ENCODE peak calls at places on chromosomes 7 and 10, in six cellular contexts. K is CD4-positive, alpha-beta T cell; C is endothelial cell; A is BJ; T is A549; J is GM23338. Y is an unnamed sample.
A peak's percentile ranks its signal among the peaks of the same experiment; 100 is the strongest.

GRCh38 chr7:91420606-91421390 is 156.6 kb downstream of the FZD1 start:
- DNase-seq in C (no peak), T (no peak), K (no peak), A (no peak), J (peak; percentile 73), Y (no peak)

GRCh38 chr10:74190494-74190893 is 39.5 kb downstream of the ADK start:
- DNase-seq in C (no peak), T (no peak), J (no peak), A (no peak), K (no peak), Y (no peak)

GRCh38 chr7:69757990-69758430 is 159.7 kb downstream of the AUTS2 start:
- DNase-seq in T (no peak), K (no peak), A (no peak), C (no peak), J (no peak), Y (no peak)

GRCh38 chr7:140079121-140079536 is 16.4 kb upstream of the PARP12 start:
- DNase-seq in A (no peak), J (peak; percentile 82), K (no peak), C (peak; percentile 65), T (peak; percentile 47), Y (no peak)

GRCh38 chr7:150739045-150739432 is 1.8 kb downstream of the GIMAP5 start:
- DNase-seq in K (no peak), A (no peak), C (no peak), J (no peak), T (no peak), Y (no peak)

GRCh38 chr10:63744060-63744941 is 223.1 kb downstream of the REEP3 start:
- DNase-seq in K (no peak), J (no peak), T (no peak), C (no peak), A (peak; percentile 89), Y (no peak)

GRCh38 chr10:34228066-34228465 is 587.0 kb downstream of the PARD3 start:
- DNase-seq in C (no peak), K (no peak), T (no peak), J (no peak), A (no peak), Y (no peak)

GRCh38 chr10:30384791-30385201 is 35.7 kb upstream of the MTPAP start:
- DNase-seq in K (no peak), T (peak; percentile 67), C (peak; percentile 19), J (peak; percentile 79), A (no peak), Y (no peak)

GRCh38 chr7:12930534-12930933 is 243.1 kb downstream of the ARL4A start:
- DNase-seq in J (no peak), A (no peak), C (no peak), K (no peak), T (no peak), Y (no peak)

GRCh38 chr10:28991738-28992270 is 297.1 kb upstream of the LYZL1 start:
- DNase-seq in J (peak; percentile 84), K (no peak), A (no peak), C (peak; percentile 68), T (peak; percentile 82), Y (no peak)

GRCh38 chr7:28695300-28696261 is 262.5 kb downstream of the TRIL start:
- DNase-seq in K (no peak), J (no peak), A (no peak), C (no peak), T (no peak), Y (no peak)

GRCh38 chr7:11212080-11212711 is 238.5 kb downstream of the PHF14 start:
- DNase-seq in C (peak; percentile 49), T (peak; percentile 75), J (peak; percentile 88), K (peak; percentile 22), A (no peak), Y (peak; percentile 50)

GRCh38 chr7:137878333-137878961 is 31.7 kb upstream of the DGKI start:
- DNase-seq in A (no peak), K (no peak), C (no peak), T (no peak), J (peak; percentile 23), Y (no peak)

GRCh38 chr7:131013716-131014115 is 279.7 kb upstream of the KLF14 start:
- DNase-seq in K (no peak), J (no peak), C (no peak), T (no peak), A (no peak), Y (no peak)

GRCh38 chr7:137508437-137509175 is 165.1 kb upstream of the PTN start:
- DNase-seq in C (no peak), A (peak; percentile 42), K (no peak), J (peak; percentile 7), T (no peak), Y (no peak)

GRCh38 chr7:96184783-96185182 is 137.1 kb downstream of the SLC25A13 start:
- DNase-seq in A (no peak), T (no peak), C (no peak), J (no peak), K (no peak), Y (no peak)

GRCh38 chr7:84105582-84105981 is 89.0 kb downstream of the SEMA3A start:
- DNase-seq in A (no peak), C (no peak), J (no peak), K (no peak), T (no peak), Y (no peak)

GRCh38 chr10:4074559-4075407 is 289.8 kb upstream of the KLF6 start:
- DNase-seq in T (no peak), J (no peak), A (no peak), C (no peak), K (peak; percentile 15), Y (no peak)

GRCh38 chr10:93873427-93874115 is 20.2 kb upstream of the SLC35G1 start:
- DNase-seq in T (peak; percentile 62), A (no peak), J (peak; percentile 21), K (no peak), C (no peak), Y (no peak)

GRCh38 chr7:130356121-130356759 is 11.6 kb downstream of the CPA5 start:
- DNase-seq in J (peak; percentile 88), C (peak; percentile 48), K (no peak), A (peak; percentile 96), T (peak; percentile 24), Y (peak; percentile 62)

GRCh38 chr7:130904792-130905191 is 170.8 kb upstream of the KLF14 start:
- DNase-seq in A (no peak), J (no peak), K (no peak), C (no peak), T (no peak), Y (no peak)

GRCh38 chr7:16921644-16922257 is 40.0 kb upstream of the AGR3 start:
- DNase-seq in A (no peak), C (no peak), K (no peak), T (peak; percentile 82), J (no peak), Y (no peak)

GRCh38 chr10:11255796-11256444 is 238.2 kb downstream of the CELF2 start:
- DNase-seq in T (no peak), C (no peak), A (no peak), J (no peak), K (no peak), Y (no peak)

DNA sequence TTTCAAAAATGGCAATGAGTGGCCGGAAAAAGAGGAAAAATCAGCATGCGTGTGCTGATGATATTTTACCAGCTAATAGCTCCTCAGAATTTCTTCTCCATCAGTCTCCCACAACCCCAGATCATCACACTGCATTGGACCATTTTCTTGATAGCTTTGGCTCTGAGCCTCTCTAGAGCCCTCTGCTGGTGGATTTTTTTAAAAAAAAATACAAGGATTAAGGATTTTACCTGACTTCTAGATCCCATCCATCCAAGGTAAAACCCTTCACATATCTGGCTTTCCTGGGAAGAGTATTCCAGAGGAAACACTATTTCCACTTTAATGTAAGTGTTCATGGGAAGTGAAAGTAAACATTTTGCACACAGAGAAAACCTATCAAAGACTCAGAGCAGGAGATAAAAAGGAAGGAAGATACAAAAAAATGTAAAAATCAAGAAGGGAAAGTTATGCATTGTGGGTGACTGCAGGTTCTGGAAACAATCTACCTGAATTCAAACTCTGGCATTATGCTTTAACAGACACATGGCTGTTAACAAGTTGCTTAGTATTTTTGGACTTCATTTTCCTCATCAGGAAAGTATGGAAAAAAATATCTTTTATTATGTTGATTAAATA is 380.9 kb downstream of the LRRTM3 start:
- DNase-seq in A (no peak), T (peak; percentile 19), C (no peak), K (no peak), J (peak; percentile 82), Y (no peak)
- TF ChIP-seq CTCF in A (peak; percentile 52), T (peak; percentile 47), C (peak; percentile 67), K (no peak), J (peak; percentile 67), Y (peak; percentile 59)

GRCh38 chr7:149207324-149208035 is 12.1 kb downstream of the ZNF282 start:
- DNase-seq in T (no peak), K (no peak), C (no peak), J (no peak), A (no peak), Y (no peak)
- TF ChIP-seq CTCF in T (no peak), K (no peak), C (no peak), J (no peak), A (no peak), Y (no peak)

GRCh38 chr10:12631787-12632562 is 282.6 kb downstream of the CAMK1D start:
- DNase-seq in A (no peak), J (no peak), T (peak; percentile 90), C (no peak), K (no peak), Y (no peak)

GRCh38 chr10:12635127-12635541 is 285.8 kb downstream of the CAMK1D start:
- DNase-seq in A (no peak), C (no peak), T (peak; percentile 82), K (peak; percentile 10), J (no peak), Y (no peak)

GRCh38 chr10:12631216-12631615 is 281.9 kb downstream of the CAMK1D start:
- DNase-seq in J (no peak), T (peak; percentile 70), K (no peak), C (no peak), A (no peak), Y (no peak)

GRCh38 chr10:12634532-12634931 is 285.2 kb downstream of the CAMK1D start:
- DNase-seq in A (no peak), J (no peak), C (no peak), K (no peak), T (no peak), Y (no peak)

DNA sequence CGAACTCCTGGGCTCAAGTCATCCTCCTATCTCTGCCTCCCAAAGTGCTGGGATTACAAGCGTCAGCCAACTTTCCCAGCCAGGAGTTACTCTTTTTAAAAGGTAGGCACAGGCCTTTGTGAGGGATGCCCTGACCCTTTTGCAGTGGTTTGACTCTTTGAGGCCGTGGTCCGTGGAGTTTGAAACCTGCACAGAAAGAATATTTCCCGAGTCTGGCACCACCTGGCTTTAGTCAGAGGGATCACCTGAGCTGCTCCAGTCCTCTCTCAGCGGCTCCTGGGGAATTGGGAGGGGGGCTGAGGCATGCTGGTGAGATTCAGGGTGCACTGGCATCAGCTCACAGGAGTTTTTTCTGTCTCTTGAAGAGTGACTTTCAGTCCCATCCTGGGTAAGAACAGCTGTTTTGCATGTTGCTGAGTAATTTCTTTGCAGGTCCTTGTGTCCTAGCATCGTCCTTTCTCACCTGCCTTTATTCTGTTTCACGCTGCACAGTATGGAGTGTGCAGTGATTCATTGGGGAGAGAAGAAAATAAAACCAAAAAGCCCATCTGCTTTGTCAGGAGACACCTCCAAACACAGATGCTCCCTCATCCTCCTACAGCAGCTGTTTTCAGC is 284.5 kb downstream of the CAMK1D start:
- DNase-seq in T (no peak), J (no peak), K (no peak), C (no peak), A (no peak), Y (no peak)
- TF ChIP-seq CTCF in T (no peak), J (peak; percentile 20), K (no peak), C (no peak), A (no peak), Y (no peak)

DNA sequence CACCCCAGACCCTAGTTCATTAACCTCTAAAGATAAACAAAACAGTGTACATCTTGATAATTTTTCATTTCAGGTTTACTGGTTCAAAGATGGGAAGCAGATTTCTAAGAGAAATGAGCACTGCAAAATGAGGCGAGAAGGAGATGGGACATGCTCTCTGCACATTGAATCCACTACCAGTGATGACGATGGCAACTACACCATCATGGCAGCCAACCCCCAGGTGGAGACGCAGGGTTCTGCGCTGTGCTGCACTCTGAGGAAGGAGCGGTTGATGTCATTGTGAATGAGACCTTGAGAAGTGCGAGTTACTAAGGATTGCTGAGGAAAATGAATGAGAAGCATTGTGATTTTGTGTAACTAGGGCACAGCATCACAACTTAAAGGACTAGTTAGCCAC is 37.6 kb downstream of the ATOH7 start:
- DNase-seq in C (no peak), J (peak; percentile 30), T (no peak), A (no peak), K (no peak), Y (no peak)
- TF ChIP-seq CTCF in C (no peak), J (peak; percentile 1), T (no peak), A (no peak), K (no peak), Y (no peak)